ENCODE peak calls at places on chromosomes 3 and 15, in eight cellular contexts. One of them, this sample, is unnamed. For H3K9me3 and H3K27me3, the result is how much of the 10 kb centered on the place peaks cover.

GRCh38 chr3:11331101-11331500 is 58.9 kb downstream of the ATG7 start:
- DNase-seq in psoas muscle: no peak
- DNase-seq in PC-3: peak
- DNase-seq in gastrocnemius medialis: no peak
- DNase-seq in transverse colon: no peak
- DNase-seq in sigmoid colon: no peak
- DNase-seq in tibial artery: no peak
- DNase-seq in Panc1: no peak
- DNase-seq in this sample: no peak

GRCh38 chr3:126355251-126355650 is 2.0 kb downstream of the KLF15 start:
- DNase-seq in psoas muscle: peak
- DNase-seq in transverse colon: no peak
- DNase-seq in tibial artery: peak
- DNase-seq in gastrocnemius medialis: no peak
- DNase-seq in Panc1: no peak
- DNase-seq in PC-3: no peak
- DNase-seq in sigmoid colon: peak
- DNase-seq in this sample: no peak

GRCh38 chr3:72776-73175 is 123.8 kb upstream of the CHL1 start:
- DNase-seq in sigmoid colon: no peak
- DNase-seq in PC-3: no peak
- DNase-seq in gastrocnemius medialis: no peak
- DNase-seq in Panc1: no peak
- DNase-seq in psoas muscle: no peak
- DNase-seq in tibial artery: no peak
- DNase-seq in transverse colon: no peak
- DNase-seq in this sample: no peak

GRCh38 chr3:117054551-117054950 is 345.0 kb downstream of the TUSC7 start:
- DNase-seq in transverse colon: no peak
- DNase-seq in psoas muscle: no peak
- DNase-seq in Panc1: no peak
- DNase-seq in tibial artery: no peak
- DNase-seq in sigmoid colon: no peak
- DNase-seq in PC-3: no peak
- DNase-seq in gastrocnemius medialis: no peak
- DNase-seq in this sample: no peak

GRCh38 chr3:73459711-73460110 is 165.0 kb downstream of the PDZRN3 start:
- DNase-seq in tibial artery: no peak
- DNase-seq in Panc1: no peak
- DNase-seq in sigmoid colon: no peak
- DNase-seq in transverse colon: no peak
- DNase-seq in PC-3: no peak
- DNase-seq in gastrocnemius medialis: no peak
- DNase-seq in psoas muscle: no peak
- DNase-seq in this sample: no peak

GRCh38 chr3:12807066-12807465 is 10.6 kb downstream of the CAND2 start:
- DNase-seq in tibial artery: no peak
- DNase-seq in sigmoid colon: no peak
- DNase-seq in psoas muscle: no peak
- DNase-seq in transverse colon: no peak
- DNase-seq in gastrocnemius medialis: no peak
- DNase-seq in PC-3: no peak
- DNase-seq in Panc1: no peak
- DNase-seq in this sample: no peak

GRCh38 chr3:98573231-98573728 is 20.1 kb downstream of the CPOX start:
- DNase-seq in gastrocnemius medialis: no peak
- DNase-seq in transverse colon: no peak
- DNase-seq in Panc1: no peak
- DNase-seq in sigmoid colon: no peak
- DNase-seq in tibial artery: no peak
- DNase-seq in PC-3: peak
- DNase-seq in psoas muscle: no peak
- DNase-seq in this sample: no peak

GRCh38 chr3:52225452-52226228 is at the start of gene TLR9:
- DNase-seq in tibial artery: no peak
- DNase-seq in psoas muscle: peak
- DNase-seq in PC-3: no peak
- DNase-seq in Panc1: no peak
- DNase-seq in transverse colon: peak
- DNase-seq in gastrocnemius medialis: no peak
- DNase-seq in sigmoid colon: no peak
- DNase-seq in this sample: no peak

GRCh38 chr3:34229871-34230270 is 431.4 kb downstream of the PDCD6IP start:
- DNase-seq in sigmoid colon: no peak
- DNase-seq in PC-3: no peak
- DNase-seq in psoas muscle: no peak
- DNase-seq in tibial artery: no peak
- DNase-seq in Panc1: no peak
- DNase-seq in transverse colon: peak
- DNase-seq in gastrocnemius medialis: no peak
- DNase-seq in this sample: no peak

GRCh38 chr3:14806641-14807263 is 12.0 kb upstream of the FGD5 start:
- DNase-seq in psoas muscle: peak
- DNase-seq in transverse colon: no peak
- DNase-seq in Panc1: no peak
- DNase-seq in gastrocnemius medialis: no peak
- DNase-seq in sigmoid colon: no peak
- DNase-seq in PC-3: peak
- DNase-seq in tibial artery: peak
- DNase-seq in this sample: no peak

GRCh38 chr3:46946856-46947544 is 29.5 kb downstream of the CCDC12 start:
- DNase-seq in tibial artery: no peak
- DNase-seq in transverse colon: peak
- DNase-seq in gastrocnemius medialis: no peak
- DNase-seq in Panc1: no peak
- DNase-seq in sigmoid colon: no peak
- DNase-seq in psoas muscle: no peak
- DNase-seq in PC-3: peak
- DNase-seq in this sample: no peak

GRCh38 chr3:182812123-182812522 is 18.8 kb downstream of the ATP11B start:
- DNase-seq in Panc1: no peak
- DNase-seq in transverse colon: no peak
- DNase-seq in sigmoid colon: no peak
- DNase-seq in gastrocnemius medialis: no peak
- DNase-seq in tibial artery: no peak
- DNase-seq in psoas muscle: no peak
- DNase-seq in PC-3: no peak
- DNase-seq in this sample: no peak

GRCh38 chr3:28349397-28350000 is 875 bp upstream of the AZI2 start:
- DNase-seq in gastrocnemius medialis: no peak
- DNase-seq in PC-3: peak
- DNase-seq in transverse colon: no peak
- DNase-seq in sigmoid colon: no peak
- DNase-seq in tibial artery: no peak
- DNase-seq in Panc1: no peak
- DNase-seq in psoas muscle: no peak
- DNase-seq in this sample: no peak

GRCh38 chr3:186996356-186996755 is 66.0 kb downstream of the ST6GAL1 start:
- DNase-seq in PC-3: no peak
- DNase-seq in sigmoid colon: no peak
- DNase-seq in gastrocnemius medialis: no peak
- DNase-seq in tibial artery: no peak
- DNase-seq in Panc1: no peak
- DNase-seq in psoas muscle: no peak
- DNase-seq in transverse colon: peak
- DNase-seq in this sample: no peak

GRCh38 chr3:150184426-150185071 is 213.9 kb upstream of the PFN2 start:
- DNase-seq in transverse colon: no peak
- DNase-seq in gastrocnemius medialis: no peak
- DNase-seq in Panc1: peak
- DNase-seq in psoas muscle: no peak
- DNase-seq in tibial artery: no peak
- DNase-seq in sigmoid colon: no peak
- DNase-seq in PC-3: peak
- DNase-seq in this sample: no peak

GRCh38 chr3:150179330-150179729 is 208.6 kb upstream of the PFN2 start:
- DNase-seq in sigmoid colon: no peak
- DNase-seq in PC-3: no peak
- DNase-seq in tibial artery: no peak
- DNase-seq in Panc1: no peak
- DNase-seq in psoas muscle: no peak
- DNase-seq in gastrocnemius medialis: no peak
- DNase-seq in transverse colon: no peak
- DNase-seq in this sample: no peak

GRCh38 chr3:150180349-150180748 is 209.7 kb upstream of the PFN2 start:
- DNase-seq in Panc1: no peak
- DNase-seq in PC-3: peak
- DNase-seq in gastrocnemius medialis: no peak
- DNase-seq in sigmoid colon: no peak
- DNase-seq in transverse colon: no peak
- DNase-seq in psoas muscle: no peak
- DNase-seq in tibial artery: no peak
- DNase-seq in this sample: no peak

GRCh38 chr3:150177673-150178378 is 207.1 kb upstream of the PFN2 start:
- DNase-seq in gastrocnemius medialis: no peak
- DNase-seq in psoas muscle: no peak
- DNase-seq in Panc1: no peak
- DNase-seq in transverse colon: no peak
- DNase-seq in sigmoid colon: no peak
- DNase-seq in PC-3: peak
- DNase-seq in tibial artery: no peak
- DNase-seq in this sample: no peak

DNA sequence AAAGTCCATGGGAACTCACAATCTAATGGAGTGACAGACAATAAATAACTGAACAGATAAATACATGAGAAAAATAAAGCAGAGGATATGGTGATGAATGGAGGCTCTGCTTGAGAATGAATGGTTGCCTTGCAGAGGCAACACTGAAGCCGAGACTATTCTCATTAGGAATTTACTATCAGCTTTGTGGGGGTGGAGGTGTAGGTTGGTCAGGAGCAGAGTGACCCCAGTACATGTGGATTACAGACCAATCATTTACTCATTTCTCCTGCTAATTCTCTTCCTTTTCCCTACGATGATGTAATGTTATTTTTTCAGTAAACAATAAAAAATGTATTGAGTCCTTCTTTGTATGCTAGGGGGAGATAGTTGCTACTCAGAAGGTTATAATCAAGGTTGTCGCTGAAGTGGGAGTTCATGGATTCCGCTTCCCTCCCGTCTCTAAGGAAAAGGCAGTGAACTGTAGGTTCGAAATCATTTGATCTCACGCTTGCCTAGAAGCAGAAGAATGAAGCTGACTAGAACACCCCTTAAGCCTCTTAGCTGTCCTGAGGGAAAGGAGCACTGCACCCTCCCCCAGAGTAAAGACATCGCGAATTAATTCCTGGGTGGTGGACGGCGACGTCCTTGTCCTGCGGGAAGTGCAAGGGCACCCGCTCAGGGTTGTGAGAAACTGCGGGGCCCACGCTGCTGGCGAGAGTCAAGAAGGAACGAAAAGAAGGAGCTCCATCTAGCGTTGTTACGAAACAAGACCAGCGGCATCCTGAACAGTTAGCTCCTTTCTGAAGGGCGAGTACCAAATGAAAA is 213.1 kb upstream of the PFN2 start:
- DNase-seq in gastrocnemius medialis: peak
- DNase-seq in tibial artery: peak
- DNase-seq in Panc1: peak
- DNase-seq in sigmoid colon: peak
- DNase-seq in psoas muscle: peak
- DNase-seq in PC-3: peak
- DNase-seq in transverse colon: peak
- DNase-seq in this sample: peak
- H3K4me3 ChIP-seq in gastrocnemius medialis: peak
- H3K4me3 ChIP-seq in tibial artery: peak
- H3K4me3 ChIP-seq in Panc1: peak
- H3K4me3 ChIP-seq in sigmoid colon: peak
- H3K4me3 ChIP-seq in psoas muscle: peak
- H3K4me3 ChIP-seq in PC-3: peak
- H3K4me3 ChIP-seq in transverse colon: no peak
- H3K4me3 ChIP-seq in this sample: peak

GRCh38 chr15:63192604-63193206 is 3.3 kb downstream of the RAB8B start:
- DNase-seq in gastrocnemius medialis: no peak
- DNase-seq in psoas muscle: no peak
- DNase-seq in PC-3: no peak
- DNase-seq in Panc1: no peak
- DNase-seq in tibial artery: no peak
- DNase-seq in sigmoid colon: no peak
- DNase-seq in transverse colon: no peak
- DNase-seq in this sample: no peak
- H3K9me3 ChIP-seq in gastrocnemius medialis: under half
- H3K9me3 ChIP-seq in psoas muscle: under half
- H3K9me3 ChIP-seq in PC-3: under half
- H3K9me3 ChIP-seq in Panc1: under half
- H3K9me3 ChIP-seq in tibial artery: under half
- H3K9me3 ChIP-seq in sigmoid colon: under half
- H3K9me3 ChIP-seq in transverse colon: under half
- H3K9me3 ChIP-seq in this sample: under half

DNA sequence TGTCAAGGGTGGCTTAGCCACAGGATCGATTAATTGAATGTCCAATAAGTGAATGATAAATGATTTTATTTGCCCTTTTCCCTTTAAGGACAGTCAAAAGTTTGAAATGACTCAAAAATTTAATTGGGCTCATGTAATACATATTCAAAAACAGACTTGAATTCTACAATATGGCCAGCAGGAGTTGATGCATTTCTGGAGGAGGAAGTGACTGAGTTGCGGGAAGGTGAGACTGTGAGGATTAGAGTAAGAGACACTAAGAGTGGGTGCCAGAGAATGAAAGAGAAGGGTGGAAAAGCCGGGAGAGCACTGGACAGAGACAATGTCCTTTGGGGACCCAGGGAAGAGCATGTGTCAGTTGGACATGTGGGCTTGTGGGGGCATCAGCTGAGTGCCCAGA is 83.3 kb downstream of the MCTP2 start:
- DNase-seq in tibial artery: no peak
- DNase-seq in sigmoid colon: no peak
- DNase-seq in psoas muscle: no peak
- DNase-seq in gastrocnemius medialis: no peak
- DNase-seq in PC-3: no peak
- DNase-seq in Panc1: no peak
- DNase-seq in transverse colon: no peak
- DNase-seq in this sample: no peak
- H3K27me3 ChIP-seq in tibial artery: under half
- H3K27me3 ChIP-seq in sigmoid colon: under half
- H3K27me3 ChIP-seq in psoas muscle: under half
- H3K27me3 ChIP-seq in gastrocnemius medialis: under half
- H3K27me3 ChIP-seq in PC-3: under half
- H3K27me3 ChIP-seq in Panc1: under half
- H3K27me3 ChIP-seq in transverse colon: under half
- H3K27me3 ChIP-seq in this sample: under half

DNA sequence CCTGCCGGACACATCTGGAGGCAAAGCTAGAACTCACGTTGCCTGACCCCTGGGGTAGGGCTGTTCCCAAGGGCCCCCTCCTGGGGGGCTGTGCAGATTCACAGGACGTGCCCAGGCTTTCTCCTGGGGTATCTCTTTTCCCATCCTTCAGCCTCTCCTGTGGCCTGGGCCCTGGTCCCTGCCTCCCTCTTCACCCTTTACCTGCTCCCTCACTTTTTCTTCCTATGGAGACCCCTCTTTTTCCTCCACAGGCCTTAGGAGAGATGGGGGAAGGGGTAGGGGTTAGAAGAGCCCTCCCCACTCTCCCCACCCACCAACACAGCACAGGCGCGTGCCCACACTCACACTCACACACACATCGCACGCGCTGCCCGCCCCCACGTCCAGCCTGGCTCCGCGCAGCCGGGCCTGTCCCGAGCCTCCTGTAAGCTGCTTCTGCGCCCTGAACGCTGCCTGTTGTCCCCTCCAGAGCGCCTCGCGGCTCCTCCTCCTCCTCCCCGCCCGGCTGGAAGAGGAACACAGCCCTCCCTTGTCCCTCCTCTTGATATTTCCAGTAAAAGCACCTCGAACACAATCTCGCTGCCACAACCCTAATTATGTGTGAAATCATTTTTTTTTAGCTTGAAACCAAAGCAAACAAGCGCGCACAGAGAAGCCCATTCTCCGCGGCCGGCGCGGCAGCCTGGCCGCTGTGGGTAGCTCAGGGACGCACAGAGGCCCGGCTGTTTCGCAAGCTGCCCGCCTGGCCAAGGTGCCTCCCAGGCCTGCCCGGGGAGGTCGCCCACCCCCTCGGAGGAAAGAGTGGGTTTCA is 33.9 kb upstream of the ACAN start:
- DNase-seq in tibial artery: no peak
- DNase-seq in psoas muscle: no peak
- DNase-seq in sigmoid colon: no peak
- DNase-seq in transverse colon: no peak
- DNase-seq in Panc1: no peak
- DNase-seq in gastrocnemius medialis: no peak
- DNase-seq in PC-3: no peak
- DNase-seq in this sample: peak
- H3K4me3 ChIP-seq in tibial artery: peak
- H3K4me3 ChIP-seq in psoas muscle: no peak
- H3K4me3 ChIP-seq in sigmoid colon: no peak
- H3K4me3 ChIP-seq in transverse colon: no peak
- H3K4me3 ChIP-seq in Panc1: peak
- H3K4me3 ChIP-seq in gastrocnemius medialis: peak
- H3K4me3 ChIP-seq in PC-3: no peak
- H3K4me3 ChIP-seq in this sample: peak